ENCODE peak calls at places on chromosomes 4 and X, in ten cellular contexts. C is EL; B is NCI-H2029; K is iris pigment epithelial cell; W is NCI-H524; X is endothelial cell; G is stimulated activated CD8-positive, alpha-beta memory T cell treated with anti-CD3 and anti-CD28 coated beads, Interleukin-4, amount 100 ng/mL, for 4 hours; F is RPMI8226; T is B cell; L is LHCN-M2. O is an unnamed sample.

GRCh38 chrX:112678831-112679230 is 907 bp downstream of the LHFPL1 start:
- DNase-seq in C (no peak), B (no peak), K (no peak), W (no peak), X (no peak), G (no peak), F (peak), T (peak), L (no peak), O (no peak)

GRCh38 chr4:112284662-112285411 is 867 bp downstream of the TIFA start:
- DNase-seq in C (peak), B (no peak), K (peak), W (no peak), X (no peak), G (no peak), F (peak), T (peak), L (peak), O (no peak)

GRCh38 chr4:183563874-183564273 is 59.0 kb downstream of the ING2 start:
- DNase-seq in C (peak), B (no peak), K (peak), W (no peak), X (no peak), G (no peak), F (no peak), T (no peak), L (peak), O (no peak)

GRCh38 chr4:121668368-121669162 is 28.2 kb downstream of the ANXA5 start:
- DNase-seq in C (peak), B (no peak), K (peak), W (no peak), X (no peak), G (no peak), F (no peak), T (no peak), L (peak), O (no peak)

GRCh38 chrX:154490021-154490413 is 412 bp downstream of the SLC10A3 start:
- DNase-seq in C (peak), B (no peak), K (peak), W (peak), X (no peak), G (no peak), F (peak), T (no peak), L (peak), O (no peak)

GRCh38 chr4:87975466-87975865 is at the start of gene SPP1:
- DNase-seq in C (peak), B (no peak), K (peak), W (peak), X (peak), G (no peak), F (peak), T (no peak), L (peak), O (no peak)

GRCh38 chr4:90181644-90182043 is 54.5 kb downstream of the CCSER1 start:
- DNase-seq in C (no peak), B (no peak), K (no peak), W (no peak), X (no peak), G (no peak), F (no peak), T (no peak), L (no peak), O (no peak)

GRCh38 chr4:80134936-80135701 is 62.1 kb upstream of the ANTXR2 start:
- DNase-seq in C (no peak), B (peak), K (peak), W (no peak), X (no peak), G (no peak), F (no peak), T (no peak), L (peak), O (no peak)

GRCh38 chr4:167826281-167826680 is 266.1 kb upstream of the ANXA10 start:
- DNase-seq in C (peak), B (no peak), K (peak), W (no peak), X (no peak), G (no peak), F (no peak), T (no peak), L (peak), O (no peak)

GRCh38 chr4:142615324-142615665 is 230.8 kb downstream of the INPP4B start:
- DNase-seq in C (peak), B (no peak), K (peak), W (no peak), X (no peak), G (no peak), F (no peak), T (no peak), L (peak), O (no peak)

GRCh38 chr4:112145820-112146813 is 863 bp downstream of the FAM241A start:
- DNase-seq in C (peak), B (no peak), K (peak), W (peak), X (peak), G (peak), F (peak), T (peak), L (peak), O (no peak)

GRCh38 chrX:57103489-57103888 is 17.9 kb downstream of the SPIN2B start:
- DNase-seq in C (no peak), B (no peak), K (no peak), W (no peak), X (no peak), G (no peak), F (no peak), T (no peak), L (no peak), O (no peak)

GRCh38 chr4:15907430-15907829 is 31.1 kb downstream of the FGFBP1 start:
- DNase-seq in C (no peak), B (no peak), K (no peak), W (no peak), X (no peak), G (no peak), F (no peak), T (no peak), L (no peak), O (no peak)

GRCh38 chrX:47215291-47215900 is 3.1 kb upstream of the CDK16 start:
- DNase-seq in C (peak), B (no peak), K (no peak), W (no peak), X (no peak), G (no peak), F (no peak), T (no peak), L (no peak), O (no peak)

GRCh38 chr4:139656614-139657486 is 8.8 kb upstream of the MGST2 start:
- DNase-seq in C (peak), B (peak), K (peak), W (peak), X (peak), G (no peak), F (peak), T (peak), L (peak), O (peak)

GRCh38 chr4:153205028-153205648 is 895 bp downstream of the TRIM2 start:
- DNase-seq in C (no peak), B (no peak), K (no peak), W (no peak), X (no peak), G (no peak), F (no peak), T (peak), L (no peak), O (no peak)

GRCh38 chrX:153727108-153727931 is 2.7 kb downstream of the ABCD1 start:
- DNase-seq in C (peak), B (peak), K (peak), W (no peak), X (no peak), G (no peak), F (no peak), T (no peak), L (peak), O (peak)

GRCh38 chr4:153573881-153574807 is 108.0 kb downstream of the TMEM131L start:
- DNase-seq in C (peak), B (peak), K (peak), W (no peak), X (peak), G (peak), F (peak), T (peak), L (peak), O (peak)

GRCh38 chr4:76679691-76680090 is 218.3 kb downstream of the SOWAHB start:
- DNase-seq in C (no peak), B (no peak), K (no peak), W (no peak), X (no peak), G (no peak), F (no peak), T (no peak), L (no peak), O (no peak)

GRCh38 chrX:3425031-3425430 is 78.6 kb upstream of the MXRA5 start:
- DNase-seq in C (no peak), B (no peak), K (no peak), W (no peak), X (no peak), G (no peak), F (no peak), T (no peak), L (no peak), O (no peak)

GRCh38 chrX:114075073-114075673 is 508.7 kb upstream of the HTR2C start:
- DNase-seq in C (no peak), B (no peak), K (no peak), W (no peak), X (no peak), G (no peak), F (no peak), T (no peak), L (no peak), O (no peak)

GRCh38 chr4:88957570-88957969 is 99.4 kb downstream of the FAM13A start:
- DNase-seq in C (no peak), B (no peak), K (no peak), W (no peak), X (no peak), G (no peak), F (no peak), T (no peak), L (no peak), O (no peak)

GRCh38 chr4:80305466-80305865 is 30.1 kb upstream of the CFAP299 start:
- DNase-seq in C (peak), B (no peak), K (peak), W (no peak), X (no peak), G (no peak), F (no peak), T (no peak), L (peak), O (no peak)

GRCh38 chr4:53847935-53848334 is 216.5 kb downstream of the CHIC2 start:
- DNase-seq in C (no peak), B (no peak), K (no peak), W (no peak), X (no peak), G (no peak), F (no peak), T (no peak), L (no peak), O (no peak)

GRCh38 chr4:124123181-124123580 is 589.4 kb downstream of the ANKRD50 start:
- DNase-seq in C (no peak), B (no peak), K (peak), W (no peak), X (no peak), G (no peak), F (no peak), T (no peak), L (no peak), O (no peak)

GRCh38 chr4:121459056-121459455 is 78.2 kb upstream of the QRFPR start:
- DNase-seq in C (no peak), B (no peak), K (no peak), W (no peak), X (no peak), G (no peak), F (no peak), T (no peak), L (no peak), O (no peak)

GRCh38 chr4:156774422-156774821 is 197.2 kb downstream of the PDGFC start:
- DNase-seq in C (peak), B (no peak), K (peak), W (no peak), X (no peak), G (no peak), F (no peak), T (no peak), L (peak), O (no peak)

GRCh38 chr4:174550541-174550940 is 28.3 kb upstream of the HPGD start:
- DNase-seq in C (no peak), B (no peak), K (no peak), W (no peak), X (no peak), G (no peak), F (no peak), T (no peak), L (no peak), O (no peak)

GRCh38 chrX:72381439-72382198 is 75.9 kb upstream of the CITED1 start:
- DNase-seq in C (no peak), B (no peak), K (no peak), W (no peak), X (no peak), G (no peak), F (no peak), T (no peak), L (no peak), O (no peak)

GRCh38 chr4:174663254-174663653 is 141.0 kb upstream of the HPGD start:
- DNase-seq in C (peak), B (no peak), K (peak), W (no peak), X (no peak), G (no peak), F (no peak), T (no peak), L (no peak), O (no peak)

GRCh38 chrX:151912780-151913179 is at the start of gene MAGEA4:
- DNase-seq in C (no peak), B (no peak), K (no peak), W (no peak), X (no peak), G (no peak), F (no peak), T (no peak), L (no peak), O (no peak)

GRCh38 chrX:12956704-12957541 is 18.0 kb upstream of the TMSB4X start:
- DNase-seq in C (peak), B (no peak), K (peak), W (no peak), X (no peak), G (no peak), F (peak), T (peak), L (peak), O (no peak)

GRCh38 chr4:80073362-80074008 is 456 bp upstream of the ANTXR2 start:
- DNase-seq in C (no peak), B (no peak), K (no peak), W (no peak), X (no peak), G (no peak), F (peak), T (peak), L (no peak), O (no peak)

GRCh38 chr4:142558851-142559250 is 287.2 kb downstream of the INPP4B start:
- DNase-seq in C (peak), B (no peak), K (peak), W (no peak), X (no peak), G (no peak), F (no peak), T (no peak), L (no peak), O (no peak)

GRCh38 chrX:8607326-8607725 is 124.6 kb downstream of the ANOS1 start:
- DNase-seq in C (peak), B (no peak), K (peak), W (no peak), X (no peak), G (no peak), F (no peak), T (no peak), L (peak), O (no peak)

GRCh38 chrX:103727115-103727514 is 16.4 kb downstream of the TMEM31 start:
- DNase-seq in C (no peak), B (no peak), K (no peak), W (no peak), X (no peak), G (no peak), F (no peak), T (no peak), L (no peak), O (no peak)